ENCODE peak calls at places on chromosomes 11 and 22, in eight cellular contexts. N is D341Med; I is HEK293T; S is T-helper 1 cell; E is sigmoid colon; A is skeletal muscle cell; V is RPMI8226; W is stimulated activated CD4-positive, alpha-beta T cell treated with anti-CD3 and anti-CD28 coated beads, Interleukin-4, amount 100 ng/mL, for 24 hours. H is an unnamed sample.

GRCh38 chr11:91081440-91082088 is 858.7 kb upstream of the CHORDC1 start:
- DNase-seq in N (no peak), I (no peak), S (no peak), E (peak), A (peak), V (no peak), W (no peak), H (no peak)

GRCh38 chr11:95972055-95972454 is 48.1 kb upstream of the MTMR2 start:
- DNase-seq in N (no peak), I (no peak), S (no peak), E (no peak), A (no peak), V (no peak), W (no peak), H (no peak)

GRCh38 chr11:46553746-46554204 is 40.0 kb downstream of the AMBRA1 start:
- DNase-seq in N (no peak), I (no peak), S (no peak), E (no peak), A (no peak), V (no peak), W (no peak), H (no peak)

GRCh38 chr11:119478711-119479285 is 55.8 kb upstream of the THY1 start:
- DNase-seq in N (no peak), I (no peak), S (no peak), E (no peak), A (no peak), V (no peak), W (no peak), H (no peak)

GRCh38 chr11:75603791-75604736 is 42.0 kb downstream of the SERPINH1 start:
- DNase-seq in N (no peak), I (no peak), S (no peak), E (no peak), A (peak), V (no peak), W (no peak), H (peak)

GRCh38 chr11:44243633-44244343 is 66.2 kb downstream of the ALX4 start:
- DNase-seq in N (no peak), I (no peak), S (no peak), E (no peak), A (peak), V (no peak), W (no peak), H (peak)

GRCh38 chr11:68049509-68050370 is 10.9 kb downstream of the TCIRG1 start:
- DNase-seq in N (peak), I (no peak), S (no peak), E (no peak), A (no peak), V (no peak), W (no peak), H (no peak)

GRCh38 chr11:86116996-86117705 is 48.3 kb upstream of the PICALM start:
- DNase-seq in N (no peak), I (no peak), S (no peak), E (no peak), A (no peak), V (no peak), W (no peak), H (no peak)

GRCh38 chr11:119847836-119848235 is 118.8 kb upstream of the NECTIN1 start:
- DNase-seq in N (no peak), I (no peak), S (no peak), E (no peak), A (no peak), V (no peak), W (no peak), H (no peak)

GRCh38 chr22:28299329-28299728 is 380.3 kb upstream of the PITPNB start:
- DNase-seq in N (no peak), I (no peak), S (no peak), E (no peak), A (no peak), V (no peak), W (no peak), H (no peak)

GRCh38 chr11:79493555-79494171 is 52.8 kb upstream of the TENM4 start:
- DNase-seq in N (peak), I (peak), S (peak), E (peak), A (no peak), V (peak), W (peak), H (peak)

GRCh38 chr11:117856892-117857291 is 19.6 kb downstream of the FXYD6 start:
- DNase-seq in N (no peak), I (no peak), S (no peak), E (peak), A (no peak), V (no peak), W (no peak), H (no peak)

GRCh38 chr11:23932485-23932898 is 564.4 kb upstream of the LUZP2 start:
- DNase-seq in N (no peak), I (no peak), S (no peak), E (no peak), A (peak), V (no peak), W (no peak), H (no peak)

GRCh38 chr11:95888852-95889251 is 35.1 kb downstream of the MTMR2 start:
- DNase-seq in N (no peak), I (no peak), S (no peak), E (no peak), A (no peak), V (no peak), W (no peak), H (no peak)

GRCh38 chr11:120354779-120355178 is 18.6 kb downstream of the ARHGEF12 start:
- DNase-seq in N (no peak), I (no peak), S (no peak), E (no peak), A (no peak), V (no peak), W (no peak), H (no peak)

GRCh38 chr11:44817207-44817944 is 90.6 kb downstream of the TSPAN18 start:
- DNase-seq in N (no peak), I (no peak), S (no peak), E (no peak), A (no peak), V (no peak), W (no peak), H (no peak)

GRCh38 chr11:118659314-118659939 is 20.0 kb downstream of the TREH start:
- DNase-seq in N (peak), I (peak), S (peak), E (peak), A (peak), V (peak), W (peak), H (peak)

GRCh38 chr11:118790357-118791014 is 478 bp downstream of the DDX6 start:
- DNase-seq in N (peak), I (peak), S (peak), E (peak), A (no peak), V (peak), W (peak), H (no peak)

GRCh38 chr11:69448471-69449284 is 32.8 kb upstream of the LINC01488 start:
- DNase-seq in N (no peak), I (no peak), S (no peak), E (no peak), A (no peak), V (no peak), W (no peak), H (no peak)

GRCh38 chr22:27258773-27259172 is 542.8 kb downstream of the MN1 start:
- DNase-seq in N (no peak), I (peak), S (no peak), E (no peak), A (no peak), V (no peak), W (no peak), H (no peak)

GRCh38 chr11:64890084-64890944 is 11.9 kb upstream of the EHD1 start:
- DNase-seq in N (no peak), I (no peak), S (no peak), E (no peak), A (no peak), V (no peak), W (no peak), H (no peak)

GRCh38 chr11:95849087-95849825 is 59.0 kb downstream of the CEP57 start:
- DNase-seq in N (peak), I (peak), S (no peak), E (peak), A (peak), V (peak), W (peak), H (peak)